ENCODE peak calls at places on chromosomes 7 and 10, in eight cellular contexts. E, L, H, N, P, I, V and U are unnamed samples.

GRCh38 chr7:140230517-140230861 is 53.7 kb upstream of the KDM7A start:
- DNase-seq in E (no peak), L (no peak), H (peak), N (peak), P (no peak), I (peak), V (no peak), U (no peak)

GRCh38 chr7:90945104-90945752 is 319.0 kb upstream of the FZD1 start:
- DNase-seq in E (no peak), L (no peak), H (no peak), N (peak), P (no peak), I (no peak), V (no peak), U (no peak)

GRCh38 chr7:71184136-71184535 is 52.2 kb downstream of the GALNT17 start:
- DNase-seq in E (no peak), L (no peak), H (no peak), N (no peak), P (no peak), I (no peak), V (no peak), U (no peak)

GRCh38 chr10:125093199-125093841 is 67.0 kb downstream of the CTBP2 start:
- DNase-seq in E (no peak), L (no peak), H (peak), N (peak), P (peak), I (no peak), V (peak), U (peak)

GRCh38 chr7:124323597-124323996 is 290.7 kb upstream of the TMEM229A start:
- DNase-seq in E (no peak), L (no peak), H (no peak), N (no peak), P (no peak), I (no peak), V (no peak), U (no peak)

GRCh38 chr7:117951711-117952280 is 78.6 kb upstream of the CTTNBP2 start:
- DNase-seq in E (no peak), L (peak), H (no peak), N (peak), P (no peak), I (no peak), V (no peak), U (no peak)

GRCh38 chr10:122264931-122265330 is 6.2 kb upstream of the BTBD16 start:
- DNase-seq in E (no peak), L (no peak), H (no peak), N (no peak), P (no peak), I (no peak), V (no peak), U (peak)

GRCh38 chr7:24982917-24983316 is 2.9 kb upstream of the OSBPL3 start:
- DNase-seq in E (no peak), L (peak), H (no peak), N (peak), P (no peak), I (no peak), V (no peak), U (no peak)